ENCODE peak calls at places on chromosomes 13 and 19, in eight cellular contexts. G is PC-3; J is A549; U is psoas muscle; C is uterus; F is AG09309; Y is CD8-positive, alpha-beta T cell; O is Peyer's patch. T is an unnamed sample.

GRCh38 chr19:53182202-53182601 is 11.0 kb downstream of the ZNF665 start:
- DNase-seq in U (no peak), Y (no peak), F (peak), J (no peak), C (no peak), O (no peak), G (peak), T (no peak)

GRCh38 chr19:12833747-12834417 is 497 bp downstream of the RTBDN start:
- DNase-seq in Y (peak), F (no peak), O (no peak), C (no peak), U (no peak), J (no peak), G (peak), T (no peak)

GRCh38 chr13:78593129-78593528 is 10.2 kb downstream of the POU4F1 start:
- DNase-seq in G (no peak), U (no peak), F (no peak), J (no peak), Y (no peak), C (no peak), O (no peak), T (no peak)

GRCh38 chr13:40490086-40490723 is 176.2 kb downstream of the FOXO1 start:
- DNase-seq in Y (peak), J (no peak), G (no peak), U (no peak), F (no peak), O (no peak), C (no peak), T (no peak)

GRCh38 chr19:13784731-13785452 is 10.4 kb upstream of the ZSWIM4 start:
- DNase-seq in Y (peak), C (peak), U (peak), O (peak), G (peak), F (no peak), J (peak), T (no peak)

GRCh38 chr13:46684287-46685001 is 112.5 kb downstream of the ESD start:
- DNase-seq in F (no peak), Y (no peak), C (no peak), G (no peak), U (no peak), J (no peak), O (no peak), T (no peak)

GRCh38 chr19:18203408-18203862 is 407 bp downstream of the RAB3A start:
- DNase-seq in U (peak), O (no peak), J (no peak), Y (peak), C (no peak), F (no peak), G (peak), T (no peak)

GRCh38 chr13:48644951-48645350 is 8.8 kb upstream of the CYSLTR2 start:
- DNase-seq in J (no peak), U (no peak), Y (no peak), C (no peak), O (no peak), F (no peak), G (no peak), T (no peak)

GRCh38 chr19:17541184-17541759 is 14.2 kb upstream of the COLGALT1 start:
- DNase-seq in G (no peak), Y (no peak), C (no peak), U (no peak), J (no peak), O (no peak), F (no peak), T (no peak)

GRCh38 chr13:97231832-97232201 is 9.7 kb downstream of the MBNL2 start:
- DNase-seq in J (no peak), U (no peak), Y (no peak), F (no peak), O (no peak), C (no peak), G (no peak), T (no peak)

GRCh38 chr19:3125900-3126524 is 9.8 kb upstream of the GNA15 start:
- DNase-seq in U (peak), G (peak), F (no peak), J (peak), C (no peak), Y (peak), O (peak), T (no peak)

GRCh38 chr13:51006067-51006800 is 96.6 kb downstream of the RNASEH2B start:
- DNase-seq in Y (no peak), U (no peak), O (no peak), J (no peak), C (peak), G (no peak), F (no peak), T (no peak)

GRCh38 chr19:13281567-13282291 is 131.5 kb downstream of the IER2 start:
- DNase-seq in Y (no peak), G (no peak), J (no peak), C (no peak), O (no peak), F (no peak), U (no peak), T (no peak)

GRCh38 chr13:33263976-33264619 is 21.5 kb downstream of the STARD13 start:
- DNase-seq in F (no peak), G (no peak), U (no peak), C (no peak), J (no peak), Y (no peak), O (no peak), T (no peak)

GRCh38 chr13:83940742-83941141 is 58.5 kb upstream of the SLITRK1 start:
- DNase-seq in C (no peak), U (no peak), J (no peak), O (no peak), G (peak), Y (no peak), F (no peak), T (no peak)

GRCh38 chr13:110308377-110309158 is 1.5 kb downstream of the COL4A2 start:
- DNase-seq in G (peak), U (no peak), O (no peak), F (no peak), C (peak), Y (no peak), J (peak), T (no peak)

GRCh38 chr19:14400913-14401312 is 18.2 kb downstream of the DDX39A start:
- DNase-seq in Y (no peak), O (no peak), C (no peak), G (no peak), F (no peak), U (no peak), J (no peak), T (peak)

GRCh38 chr13:19957320-19958118 is 1.0 kb upstream of the ZMYM2 start:
- DNase-seq in G (peak), O (peak), F (peak), U (peak), Y (peak), J (peak), C (peak), T (peak)

GRCh38 chr19:2863818-2864217 is 3.3 kb upstream of the ZNF556 start:
- DNase-seq in G (no peak), U (no peak), C (no peak), J (no peak), F (no peak), O (no peak), Y (no peak), T (no peak)

GRCh38 chr13:77729502-77730221 is 32.2 kb downstream of the SLAIN1 start:
- DNase-seq in U (no peak), O (no peak), C (no peak), J (no peak), Y (no peak), F (no peak), G (no peak), T (no peak)

GRCh38 chr19:48216933-48217332 is 38.8 kb downstream of the CARD8 start:
- DNase-seq in U (no peak), C (no peak), J (no peak), F (no peak), Y (no peak), G (no peak), O (no peak), T (no peak)

DNA sequence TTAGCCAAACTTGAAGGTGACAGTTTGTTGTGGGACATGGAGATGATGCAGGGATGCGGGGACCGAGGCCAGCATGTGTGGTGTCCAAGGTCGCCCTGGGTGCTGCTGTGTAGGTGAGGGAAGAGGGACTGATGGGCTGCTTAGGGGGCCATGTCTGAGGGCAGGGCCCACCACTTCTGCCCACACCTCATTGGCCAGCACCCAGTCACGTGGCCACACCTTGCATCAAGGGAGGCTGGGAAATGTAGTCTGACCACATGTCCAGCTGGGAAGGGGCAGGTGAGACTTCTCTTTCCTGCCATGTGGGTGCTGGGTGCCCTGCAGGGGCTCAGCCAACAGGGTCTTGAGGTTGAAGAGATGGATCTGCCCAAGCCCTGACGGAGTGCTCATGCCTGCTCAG is 88.9 kb downstream of the KDM4B start:
- DNase-seq in F (no peak), U (peak), J (peak), Y (no peak), C (no peak), O (no peak), G (peak), T (no peak)
- H3K4me3 ChIP-seq in F (no peak), U (no peak), J (no peak), Y (no peak), C (no peak), O (no peak), G (no peak), T (no peak)

DNA sequence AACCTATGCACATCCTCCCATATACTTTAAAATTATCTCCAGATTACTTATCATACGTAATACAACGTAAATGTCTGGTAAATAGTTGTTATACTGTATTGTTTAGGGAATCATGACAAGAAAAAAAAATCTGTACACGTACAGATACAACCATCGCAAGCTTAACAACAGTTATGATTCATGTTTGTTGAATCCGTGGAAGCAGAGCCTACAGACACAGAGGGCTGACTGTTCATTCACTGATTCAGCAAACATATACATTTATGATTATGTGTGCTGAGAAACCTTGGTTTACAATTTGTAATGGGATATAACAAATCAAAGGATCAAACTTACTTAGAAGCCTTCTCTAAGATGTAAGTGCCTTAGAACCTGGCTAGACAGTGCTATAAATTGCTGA is 1.5 kb downstream of the ZNF260 start:
- DNase-seq in F (no peak), Y (no peak), O (no peak), J (no peak), U (no peak), C (no peak), G (no peak), T (no peak)
- H3K4me3 ChIP-seq in F (no peak), Y (no peak), O (no peak), J (no peak), U (peak), C (no peak), G (peak), T (no peak)

DNA sequence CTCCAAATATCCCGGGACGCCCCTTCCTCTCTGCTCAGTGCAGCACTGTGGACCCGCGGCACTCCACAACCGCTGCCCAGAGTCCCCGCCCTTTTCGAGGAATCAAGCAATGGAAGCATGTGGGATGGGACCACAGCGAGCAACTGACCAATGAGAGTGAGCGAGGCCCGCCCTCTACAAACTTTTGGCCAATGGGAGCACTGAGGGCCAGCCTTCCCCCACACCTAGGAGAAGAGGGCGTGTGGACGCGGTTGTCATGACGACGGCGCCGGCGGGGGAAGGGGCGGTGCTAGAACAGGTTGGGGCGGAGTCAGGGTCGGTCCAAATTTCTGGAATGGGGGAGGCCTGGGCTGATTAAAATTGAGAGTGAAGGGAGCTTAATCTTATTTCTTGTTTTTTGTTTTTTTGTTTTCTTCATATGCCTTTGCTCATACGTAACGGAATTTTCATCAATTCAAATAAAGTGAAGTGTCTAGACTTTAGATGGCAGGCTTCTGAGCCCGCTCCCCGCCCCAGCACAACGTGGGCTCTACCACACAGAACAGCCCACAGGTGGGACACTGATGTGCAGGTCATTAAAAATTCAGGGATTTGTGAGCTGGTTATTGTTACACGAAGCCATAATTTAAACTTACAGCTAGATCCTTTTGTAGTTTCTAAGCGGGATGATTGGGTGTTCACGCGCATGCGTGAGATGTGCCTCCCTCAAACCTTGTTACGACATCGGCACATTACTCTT is at the start of gene DNAAF3:
- DNase-seq in O (peak), C (peak), J (peak), G (peak), F (peak), Y (peak), U (peak), T (peak)
- H3K4me3 ChIP-seq in O (peak), C (peak), J (peak), G (peak), F (peak), Y (peak), U (peak), T (peak)

GRCh38 chr19:36125557-36125956 is 10.3 kb downstream of the TBCB start:
- DNase-seq in O (no peak), G (no peak), J (no peak), Y (no peak), C (no peak), F (no peak), U (no peak), T (no peak)

DNA sequence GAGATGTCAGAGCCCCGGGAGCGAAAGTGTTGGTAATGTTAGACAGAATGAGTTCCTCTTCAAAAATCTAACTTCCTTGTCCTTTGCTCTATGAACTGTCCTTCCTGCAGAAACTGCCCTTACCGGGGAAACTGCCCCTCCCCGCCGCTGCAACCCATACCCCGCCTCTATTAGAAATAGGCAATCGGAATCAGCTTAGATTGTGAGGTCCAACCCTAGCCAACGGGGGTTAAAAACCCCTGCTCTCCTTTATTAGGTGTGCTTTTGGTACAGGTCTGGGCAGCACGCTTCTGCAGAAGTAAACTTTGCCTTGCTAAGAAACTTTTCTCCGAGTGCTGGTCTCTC is 11.5 kb upstream of the CAPNS1 start:
- DNase-seq in C (no peak), U (no peak), O (peak), G (no peak), F (no peak), J (no peak), Y (no peak), T (no peak)
- H3K4me3 ChIP-seq in C (peak), U (peak), O (peak), G (peak), F (peak), J (peak), Y (peak), T (peak)

GRCh38 chr19:1430201-1430621 is 8.0 kb upstream of the RPS15 start:
- DNase-seq in Y (no peak), G (no peak), U (no peak), O (no peak), F (no peak), J (no peak), C (no peak), T (no peak)

GRCh38 chr19:1429750-1430149 is 8.4 kb upstream of the RPS15 start:
- DNase-seq in C (no peak), J (no peak), F (no peak), U (no peak), O (peak), G (no peak), Y (no peak), T (no peak)

GRCh38 chr19:1427221-1427620 is 11.0 kb upstream of the RPS15 start:
- DNase-seq in O (no peak), U (no peak), G (no peak), Y (no peak), J (no peak), C (no peak), F (no peak), T (no peak)

GRCh38 chr19:1425902-1426301 is 12.3 kb upstream of the RPS15 start:
- DNase-seq in Y (no peak), G (no peak), J (no peak), O (no peak), F (no peak), C (no peak), U (no peak), T (no peak)

GRCh38 chr19:1428738-1429391 is 9.3 kb upstream of the RPS15 start:
- DNase-seq in U (no peak), G (no peak), F (no peak), C (no peak), J (no peak), Y (no peak), O (no peak), T (no peak)
- H3K4me3 ChIP-seq in U (no peak), G (no peak), F (no peak), C (no peak), J (no peak), Y (no peak), O (no peak), T (no peak)

GRCh38 chr19:10226021-10226375 is 5.1 kb downstream of the S1PR2 start:
- DNase-seq in Y (no peak), U (no peak), J (no peak), O (no peak), C (no peak), G (no peak), F (no peak), T (no peak)

GRCh38 chr19:10228393-10228792 is 2.7 kb downstream of the S1PR2 start:
- DNase-seq in G (no peak), U (no peak), J (no peak), F (no peak), O (no peak), Y (no peak), C (no peak), T (no peak)

GRCh38 chr19:10227215-10227971 is 3.7 kb downstream of the S1PR2 start:
- DNase-seq in F (no peak), J (no peak), G (no peak), O (no peak), Y (no peak), C (peak), U (peak), T (no peak)

GRCh38 chr19:10224337-10224736 is 6.8 kb downstream of the S1PR2 start:
- DNase-seq in J (no peak), G (no peak), F (no peak), O (no peak), C (no peak), Y (no peak), U (no peak), T (no peak)

GRCh38 chr19:10226376-10227214 is 4.5 kb downstream of the S1PR2 start:
- DNase-seq in F (no peak), U (peak), O (no peak), Y (no peak), C (peak), J (no peak), G (no peak), T (no peak)
- H3K4me3 ChIP-seq in F (no peak), U (no peak), O (no peak), Y (no peak), C (peak), J (no peak), G (no peak), T (no peak)